ENCODE peak calls at places on chromosomes 6 and 20, in five cellular contexts. One of them, this sample, is unnamed.

GRCh38 chr20:50837532-50838321 is 42.9 kb downstream of the BCAS4 start:
- DNase-seq in GM12878: no peak
- DNase-seq in HepG2: no peak
- DNase-seq in K562: peak
- DNase-seq in H1: no peak
- DNase-seq in this sample: no peak

GRCh38 chr6:14706378-14706929 is 539.4 kb upstream of the JARID2 start:
- DNase-seq in GM12878: no peak
- DNase-seq in HepG2: no peak
- DNase-seq in K562: peak
- DNase-seq in H1: no peak
- DNase-seq in this sample: no peak

GRCh38 chr6:18720075-18720474 is 332.9 kb downstream of the RNF144B start:
- DNase-seq in GM12878: no peak
- DNase-seq in HepG2: no peak
- DNase-seq in K562: no peak
- DNase-seq in H1: no peak
- DNase-seq in this sample: no peak

GRCh38 chr20:23106271-23106851 is 20.2 kb upstream of the CD93 start:
- DNase-seq in GM12878: no peak
- DNase-seq in HepG2: no peak
- DNase-seq in K562: peak
- DNase-seq in H1: no peak
- DNase-seq in this sample: peak

GRCh38 chr6:30111266-30111856 is 1.5 kb downstream of the TRIM31 start:
- DNase-seq in GM12878: no peak
- DNase-seq in HepG2: no peak
- DNase-seq in K562: no peak
- DNase-seq in H1: no peak
- DNase-seq in this sample: peak

GRCh38 chr20:49037962-49038387 is 8.1 kb upstream of the CSE1L start:
- DNase-seq in GM12878: no peak
- DNase-seq in HepG2: no peak
- DNase-seq in K562: no peak
- DNase-seq in H1: no peak
- DNase-seq in this sample: no peak

GRCh38 chr6:25404094-25404493 is 124.9 kb downstream of the CARMIL1 start:
- DNase-seq in GM12878: no peak
- DNase-seq in HepG2: no peak
- DNase-seq in K562: no peak
- DNase-seq in H1: no peak
- DNase-seq in this sample: no peak

GRCh38 chr20:45138451-45139300 is 14.4 kb upstream of the WFDC12 start:
- DNase-seq in GM12878: no peak
- DNase-seq in HepG2: peak
- DNase-seq in K562: peak
- DNase-seq in H1: peak
- DNase-seq in this sample: peak

GRCh38 chr6:69880570-69880969 is 14.2 kb downstream of the COL19A1 start:
- DNase-seq in GM12878: no peak
- DNase-seq in HepG2: no peak
- DNase-seq in K562: no peak
- DNase-seq in H1: no peak
- DNase-seq in this sample: no peak

GRCh38 chr6:37650071-37650481 is 47.6 kb downstream of the MDGA1 start:
- DNase-seq in GM12878: no peak
- DNase-seq in HepG2: peak
- DNase-seq in K562: peak
- DNase-seq in H1: peak
- DNase-seq in this sample: peak

GRCh38 chr6:134138226-134138975 is 86.0 kb upstream of the SLC2A12 start:
- DNase-seq in GM12878: no peak
- DNase-seq in HepG2: no peak
- DNase-seq in K562: no peak
- DNase-seq in H1: no peak
- DNase-seq in this sample: no peak

GRCh38 chr6:53825514-53826321 is 30.9 kb downstream of the LRRC1 start:
- DNase-seq in GM12878: no peak
- DNase-seq in HepG2: no peak
- DNase-seq in K562: no peak
- DNase-seq in H1: no peak
- DNase-seq in this sample: no peak

GRCh38 chr20:47080365-47080764 is 185.7 kb downstream of the EYA2 start:
- DNase-seq in GM12878: no peak
- DNase-seq in HepG2: no peak
- DNase-seq in K562: no peak
- DNase-seq in H1: no peak
- DNase-seq in this sample: no peak

GRCh38 chr6:96499781-96500180 is 21.8 kb upstream of the UFL1 start:
- DNase-seq in GM12878: no peak
- DNase-seq in HepG2: no peak
- DNase-seq in K562: no peak
- DNase-seq in H1: no peak
- DNase-seq in this sample: peak

GRCh38 chr6:10099086-10099499 is 315.8 kb downstream of the TFAP2A start:
- DNase-seq in GM12878: no peak
- DNase-seq in HepG2: no peak
- DNase-seq in K562: no peak
- DNase-seq in H1: no peak
- DNase-seq in this sample: peak

GRCh38 chr6:151229401-151230276 is 10.1 kb upstream of the AKAP12 start:
- DNase-seq in GM12878: no peak
- DNase-seq in HepG2: no peak
- DNase-seq in K562: peak
- DNase-seq in H1: no peak
- DNase-seq in this sample: peak

GRCh38 chr6:150343434-150343833 is 25.4 kb upstream of the IYD start:
- DNase-seq in GM12878: no peak
- DNase-seq in HepG2: no peak
- DNase-seq in K562: no peak
- DNase-seq in H1: no peak
- DNase-seq in this sample: no peak

GRCh38 chr20:52256465-52256864 is 64.9 kb upstream of the ZFP64 start:
- DNase-seq in GM12878: no peak
- DNase-seq in HepG2: no peak
- DNase-seq in K562: no peak
- DNase-seq in H1: no peak
- DNase-seq in this sample: peak

GRCh38 chr6:88137915-88138314 is 28.2 kb downstream of the CNR1 start:
- DNase-seq in GM12878: no peak
- DNase-seq in HepG2: no peak
- DNase-seq in K562: no peak
- DNase-seq in H1: no peak
- DNase-seq in this sample: no peak

GRCh38 chr20:49106332-49106731 is 60.2 kb downstream of the CSE1L start:
- DNase-seq in GM12878: no peak
- DNase-seq in HepG2: no peak
- DNase-seq in K562: no peak
- DNase-seq in H1: no peak
- DNase-seq in this sample: no peak

GRCh38 chr6:141264101-141264500 is 868.6 kb upstream of the GJE1 start:
- DNase-seq in GM12878: no peak
- DNase-seq in HepG2: no peak
- DNase-seq in K562: no peak
- DNase-seq in H1: no peak
- DNase-seq in this sample: no peak

GRCh38 chr6:169020821-169021220 is 232.8 kb downstream of the THBS2 start:
- DNase-seq in GM12878: no peak
- DNase-seq in HepG2: no peak
- DNase-seq in K562: no peak
- DNase-seq in H1: no peak
- DNase-seq in this sample: no peak

GRCh38 chr6:134020968-134021367 is 31.5 kb downstream of the SLC2A12 start:
- DNase-seq in GM12878: no peak
- DNase-seq in HepG2: no peak
- DNase-seq in K562: no peak
- DNase-seq in H1: no peak
- DNase-seq in this sample: no peak

GRCh38 chr6:130967502-130968469 is 95.3 kb downstream of the EPB41L2 start:
- DNase-seq in GM12878: no peak
- DNase-seq in HepG2: no peak
- DNase-seq in K562: no peak
- DNase-seq in H1: no peak
- DNase-seq in this sample: no peak
- TF ChIP-seq CREB1 in GM12878: no peak
- TF ChIP-seq CREB1 in HepG2: no peak
- TF ChIP-seq CREB1 in K562: no peak
- TF ChIP-seq CREB1 in H1: no peak
- TF ChIP-seq CREB1 in this sample: no peak

GRCh38 chr6:81890846-81891245 is 138.4 kb upstream of the TENT5A start:
- DNase-seq in GM12878: no peak
- DNase-seq in HepG2: no peak
- DNase-seq in K562: no peak
- DNase-seq in H1: no peak
- DNase-seq in this sample: no peak
- H3K4me2 ChIP-seq in GM12878: no peak
- H3K4me2 ChIP-seq in HepG2: no peak
- H3K4me2 ChIP-seq in K562: no peak
- H3K4me2 ChIP-seq in H1: no peak
- H3K4me2 ChIP-seq in this sample: no peak

GRCh38 chr20:53827292-53827995 is 233.8 kb upstream of the ZNF217 start:
- DNase-seq in GM12878: no peak
- DNase-seq in HepG2: no peak
- DNase-seq in K562: no peak
- DNase-seq in H1: no peak
- DNase-seq in this sample: no peak
- H2AFZ ChIP-seq in GM12878: peak
- H2AFZ ChIP-seq in HepG2: no peak
- H2AFZ ChIP-seq in K562: peak
- H2AFZ ChIP-seq in H1: no peak
- H2AFZ ChIP-seq in this sample: no peak

DNA sequence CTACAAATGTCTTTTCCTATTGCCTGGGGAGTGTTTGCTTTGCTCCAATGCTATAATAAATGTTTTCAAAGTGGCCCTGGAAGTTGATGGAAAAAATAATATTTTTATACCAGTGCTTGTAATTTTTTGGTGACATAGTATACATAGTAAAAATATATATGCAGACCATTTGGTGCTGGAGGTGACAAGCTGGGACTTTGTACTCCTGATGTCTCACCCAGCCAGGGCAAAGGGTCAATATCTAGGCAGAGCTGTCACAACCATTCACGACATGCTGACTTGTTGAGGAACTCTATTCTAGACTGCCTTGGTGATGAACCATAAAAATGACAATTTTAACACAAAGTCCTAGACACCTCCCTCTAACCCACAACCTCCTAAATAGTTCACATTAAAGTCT is 203.0 kb downstream of the PLCB1 start:
- DNase-seq in GM12878: no peak
- DNase-seq in HepG2: peak
- DNase-seq in K562: no peak
- DNase-seq in H1: no peak
- DNase-seq in this sample: no peak
- TF ChIP-seq CREB1 in GM12878: no peak
- TF ChIP-seq CREB1 in HepG2: no peak
- TF ChIP-seq CREB1 in K562: no peak
- TF ChIP-seq CREB1 in H1: no peak
- TF ChIP-seq CREB1 in this sample: no peak

DNA sequence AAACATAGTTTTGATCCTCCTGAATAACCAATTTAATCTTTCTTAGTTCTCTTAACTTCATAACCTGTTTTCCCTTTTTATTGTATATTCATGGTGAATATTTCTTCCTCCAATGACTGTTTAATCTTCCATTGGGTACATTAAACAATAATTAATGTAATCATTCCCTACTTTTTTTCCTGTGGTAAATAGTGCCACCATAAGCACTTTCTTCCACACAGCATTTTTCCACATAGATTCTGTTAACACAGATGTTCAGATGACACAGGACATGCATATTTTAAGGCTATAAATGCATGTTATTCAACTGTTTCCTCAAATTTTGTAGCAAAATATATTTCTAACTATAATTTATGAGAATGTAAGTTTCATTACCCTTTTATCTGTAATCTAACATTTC is 61.9 kb downstream of the CYP39A1 start:
- DNase-seq in GM12878: no peak
- DNase-seq in HepG2: no peak
- DNase-seq in K562: no peak
- DNase-seq in H1: no peak
- DNase-seq in this sample: no peak
- H3K4me2 ChIP-seq in GM12878: no peak
- H3K4me2 ChIP-seq in HepG2: no peak
- H3K4me2 ChIP-seq in K562: no peak
- H3K4me2 ChIP-seq in H1: no peak
- H3K4me2 ChIP-seq in this sample: no peak

GRCh38 chr6:28824793-28825731 is 98.7 kb downstream of the TRIM27 start:
- DNase-seq in GM12878: no peak
- DNase-seq in HepG2: no peak
- DNase-seq in K562: no peak
- DNase-seq in H1: no peak
- DNase-seq in this sample: peak
- H2AFZ ChIP-seq in GM12878: no peak
- H2AFZ ChIP-seq in HepG2: no peak
- H2AFZ ChIP-seq in K562: peak
- H2AFZ ChIP-seq in H1: peak
- H2AFZ ChIP-seq in this sample: peak

GRCh38 chr6:144478487-144478886 is 193.4 kb downstream of the UTRN start:
- DNase-seq in GM12878: no peak
- DNase-seq in HepG2: no peak
- DNase-seq in K562: no peak
- DNase-seq in H1: no peak
- DNase-seq in this sample: no peak
- TF ChIP-seq CREB1 in GM12878: no peak
- TF ChIP-seq CREB1 in HepG2: no peak
- TF ChIP-seq CREB1 in K562: no peak
- TF ChIP-seq CREB1 in H1: no peak
- TF ChIP-seq CREB1 in this sample: no peak

DNA sequence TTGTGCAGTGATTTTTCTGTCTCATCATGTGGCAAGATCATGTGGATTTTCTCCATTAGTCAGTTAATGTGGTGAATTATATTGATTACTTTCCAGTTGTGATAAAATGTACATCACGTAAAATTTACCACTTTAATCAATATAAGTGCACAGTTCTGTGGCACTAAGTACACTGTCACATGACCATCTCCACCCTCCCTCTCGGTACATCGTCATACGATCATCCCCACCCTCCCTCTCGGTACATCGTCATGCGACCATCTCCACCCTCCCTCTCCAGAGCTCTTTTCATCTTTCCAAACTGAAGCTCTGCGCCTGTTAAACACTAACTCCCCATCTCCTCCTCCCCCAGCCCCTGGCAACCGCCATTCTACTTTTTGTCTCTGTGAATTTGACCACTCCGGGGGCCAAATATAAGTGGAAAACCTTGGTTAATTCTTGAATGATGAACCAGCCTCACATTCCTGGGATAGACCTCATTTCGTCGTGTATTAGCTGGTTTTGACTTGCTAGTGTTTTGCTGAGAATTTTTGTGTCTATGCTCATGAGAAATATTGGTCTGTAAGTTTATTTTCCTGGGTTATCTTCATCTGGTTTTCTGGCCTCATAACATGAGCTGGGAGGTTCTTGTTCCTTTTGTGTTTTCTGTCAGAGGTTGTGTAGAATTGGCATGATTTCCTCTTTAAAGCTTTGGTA is 10.8 kb downstream of the NTSR1 start:
- DNase-seq in GM12878: no peak
- DNase-seq in HepG2: no peak
- DNase-seq in K562: no peak
- DNase-seq in H1: no peak
- DNase-seq in this sample: no peak
- H3K4me2 ChIP-seq in GM12878: no peak
- H3K4me2 ChIP-seq in HepG2: no peak
- H3K4me2 ChIP-seq in K562: no peak
- H3K4me2 ChIP-seq in H1: no peak
- H3K4me2 ChIP-seq in this sample: no peak

This sample was measured in GM23338.